ENCODE peak calls at places on chromosomes 2 and 18, in six cellular contexts. One of them, this sample, is unnamed.

GRCh38 chr2:1744151-1744445 is 217 bp downstream of the PXDN start:
- DNase-seq in fibroblast of pulmonary artery: no peak
- DNase-seq in left ventricle myocardium inferior: no peak
- DNase-seq in upper lobe of right lung: peak; percentile 67
- DNase-seq in AG04449: no peak
- DNase-seq in AG04450: no peak
- DNase-seq in this sample: no peak

GRCh38 chr2:88698498-88699233 is 7.2 kb downstream of the RPIA start:
- DNase-seq in fibroblast of pulmonary artery: no peak
- DNase-seq in left ventricle myocardium inferior: no peak
- DNase-seq in upper lobe of right lung: no peak
- DNase-seq in AG04449: no peak
- DNase-seq in AG04450: no peak
- DNase-seq in this sample: no peak

GRCh38 chr2:198615972-198616371 is 811.6 kb downstream of the PLCL1 start:
- DNase-seq in fibroblast of pulmonary artery: peak; percentile 0
- DNase-seq in left ventricle myocardium inferior: no peak
- DNase-seq in upper lobe of right lung: no peak
- DNase-seq in AG04449: no peak
- DNase-seq in AG04450: no peak
- DNase-seq in this sample: peak; percentile 6

GRCh38 chr2:170243118-170243837 is 65.3 kb downstream of the MYO3B start:
- DNase-seq in fibroblast of pulmonary artery: no peak
- DNase-seq in left ventricle myocardium inferior: no peak
- DNase-seq in upper lobe of right lung: no peak
- DNase-seq in AG04449: no peak
- DNase-seq in AG04450: no peak
- DNase-seq in this sample: no peak

GRCh38 chr2:192559541-192560126 is 364.9 kb upstream of the TMEFF2 start:
- DNase-seq in fibroblast of pulmonary artery: no peak
- DNase-seq in left ventricle myocardium inferior: no peak
- DNase-seq in upper lobe of right lung: no peak
- DNase-seq in AG04449: no peak
- DNase-seq in AG04450: no peak
- DNase-seq in this sample: no peak

GRCh38 chr2:203682688-203683130 is 23.7 kb upstream of the CD28 start:
- DNase-seq in fibroblast of pulmonary artery: peak; percentile 99
- DNase-seq in left ventricle myocardium inferior: no peak
- DNase-seq in upper lobe of right lung: no peak
- DNase-seq in AG04449: no peak
- DNase-seq in AG04450: no peak
- DNase-seq in this sample: peak; percentile 52

GRCh38 chr2:151981886-151982285 is 117.0 kb downstream of the CACNB4 start:
- DNase-seq in fibroblast of pulmonary artery: no peak
- DNase-seq in left ventricle myocardium inferior: no peak
- DNase-seq in upper lobe of right lung: no peak
- DNase-seq in AG04449: no peak
- DNase-seq in AG04450: no peak
- DNase-seq in this sample: no peak

GRCh38 chr18:79534356-79534755 is 138.6 kb downstream of the NFATC1 start:
- DNase-seq in fibroblast of pulmonary artery: no peak
- DNase-seq in left ventricle myocardium inferior: no peak
- DNase-seq in upper lobe of right lung: peak; percentile 48
- DNase-seq in AG04449: no peak
- DNase-seq in AG04450: no peak
- DNase-seq in this sample: no peak

GRCh38 chr2:232903989-232904388 is 33.9 kb downstream of the SNORC start:
- DNase-seq in fibroblast of pulmonary artery: no peak
- DNase-seq in left ventricle myocardium inferior: no peak
- DNase-seq in upper lobe of right lung: no peak
- DNase-seq in AG04449: no peak
- DNase-seq in AG04450: no peak
- DNase-seq in this sample: no peak

GRCh38 chr18:59402432-59403090 is 43.5 kb upstream of the LMAN1 start:
- DNase-seq in fibroblast of pulmonary artery: peak; percentile 78
- DNase-seq in left ventricle myocardium inferior: peak; percentile 58
- DNase-seq in upper lobe of right lung: peak; percentile 77
- DNase-seq in AG04449: peak; percentile 17
- DNase-seq in AG04450: peak; percentile 29
- DNase-seq in this sample: peak; percentile 80

GRCh38 chr2:159381574-159381973 is 95.1 kb upstream of the WDSUB1 start:
- DNase-seq in fibroblast of pulmonary artery: no peak
- DNase-seq in left ventricle myocardium inferior: no peak
- DNase-seq in upper lobe of right lung: no peak
- DNase-seq in AG04449: no peak
- DNase-seq in AG04450: no peak
- DNase-seq in this sample: peak; percentile 29

GRCh38 chr18:23824235-23824634 is 135.0 kb downstream of the LAMA3 start:
- DNase-seq in fibroblast of pulmonary artery: peak; percentile 13
- DNase-seq in left ventricle myocardium inferior: no peak
- DNase-seq in upper lobe of right lung: no peak
- DNase-seq in AG04449: no peak
- DNase-seq in AG04450: no peak
- DNase-seq in this sample: peak; percentile 27

GRCh38 chr2:120210234-120210781 is 12.9 kb downstream of the TMEM185B start:
- DNase-seq in fibroblast of pulmonary artery: no peak
- DNase-seq in left ventricle myocardium inferior: no peak
- DNase-seq in upper lobe of right lung: no peak
- DNase-seq in AG04449: no peak
- DNase-seq in AG04450: no peak
- DNase-seq in this sample: no peak

GRCh38 chr2:131092409-131093065 is 723 bp downstream of the FAM168B start:
- DNase-seq in fibroblast of pulmonary artery: no peak
- DNase-seq in left ventricle myocardium inferior: no peak
- DNase-seq in upper lobe of right lung: no peak
- DNase-seq in AG04449: no peak
- DNase-seq in AG04450: no peak
- DNase-seq in this sample: no peak

GRCh38 chr2:147076634-147077033 is 768.2 kb upstream of the ACVR2A start:
- DNase-seq in fibroblast of pulmonary artery: peak; percentile 47
- DNase-seq in left ventricle myocardium inferior: no peak
- DNase-seq in upper lobe of right lung: no peak
- DNase-seq in AG04449: no peak
- DNase-seq in AG04450: no peak
- DNase-seq in this sample: peak; percentile 49

GRCh38 chr2:86764661-86765307 is 25.9 kb downstream of the CD8A start:
- DNase-seq in fibroblast of pulmonary artery: peak; percentile 65
- DNase-seq in left ventricle myocardium inferior: no peak
- DNase-seq in upper lobe of right lung: no peak
- DNase-seq in AG04449: no peak
- DNase-seq in AG04450: peak; percentile 15
- DNase-seq in this sample: peak; percentile 75

GRCh38 chr2:207041279-207041678 is 102.0 kb downstream of the CPO start:
- DNase-seq in fibroblast of pulmonary artery: no peak
- DNase-seq in left ventricle myocardium inferior: no peak
- DNase-seq in upper lobe of right lung: no peak
- DNase-seq in AG04449: no peak
- DNase-seq in AG04450: no peak
- DNase-seq in this sample: peak; percentile 65

GRCh38 chr18:56532176-56532840 is 106.1 kb downstream of the TXNL1 start:
- DNase-seq in fibroblast of pulmonary artery: no peak
- DNase-seq in left ventricle myocardium inferior: no peak
- DNase-seq in upper lobe of right lung: no peak
- DNase-seq in AG04449: peak; percentile 5
- DNase-seq in AG04450: no peak
- DNase-seq in this sample: no peak

GRCh38 chr2:27408601-27409320 is 630 bp downstream of the PPM1G start:
- DNase-seq in fibroblast of pulmonary artery: no peak
- DNase-seq in left ventricle myocardium inferior: peak; percentile 22
- DNase-seq in upper lobe of right lung: no peak
- DNase-seq in AG04449: no peak
- DNase-seq in AG04450: no peak
- DNase-seq in this sample: no peak

GRCh38 chr2:198518935-198519334 is 714.5 kb downstream of the PLCL1 start:
- DNase-seq in fibroblast of pulmonary artery: no peak
- DNase-seq in left ventricle myocardium inferior: no peak
- DNase-seq in upper lobe of right lung: no peak
- DNase-seq in AG04449: no peak
- DNase-seq in AG04450: no peak
- DNase-seq in this sample: no peak

GRCh38 chr18:46794607-46795006 is 37.8 kb upstream of the ST8SIA5 start:
- DNase-seq in fibroblast of pulmonary artery: no peak
- DNase-seq in left ventricle myocardium inferior: no peak
- DNase-seq in upper lobe of right lung: no peak
- DNase-seq in AG04449: no peak
- DNase-seq in AG04450: no peak
- DNase-seq in this sample: no peak

GRCh38 chr18:46787674-46788073 is 30.8 kb upstream of the ST8SIA5 start:
- DNase-seq in fibroblast of pulmonary artery: no peak
- DNase-seq in left ventricle myocardium inferior: no peak
- DNase-seq in upper lobe of right lung: no peak
- DNase-seq in AG04449: no peak
- DNase-seq in AG04450: no peak
- DNase-seq in this sample: no peak

DNA sequence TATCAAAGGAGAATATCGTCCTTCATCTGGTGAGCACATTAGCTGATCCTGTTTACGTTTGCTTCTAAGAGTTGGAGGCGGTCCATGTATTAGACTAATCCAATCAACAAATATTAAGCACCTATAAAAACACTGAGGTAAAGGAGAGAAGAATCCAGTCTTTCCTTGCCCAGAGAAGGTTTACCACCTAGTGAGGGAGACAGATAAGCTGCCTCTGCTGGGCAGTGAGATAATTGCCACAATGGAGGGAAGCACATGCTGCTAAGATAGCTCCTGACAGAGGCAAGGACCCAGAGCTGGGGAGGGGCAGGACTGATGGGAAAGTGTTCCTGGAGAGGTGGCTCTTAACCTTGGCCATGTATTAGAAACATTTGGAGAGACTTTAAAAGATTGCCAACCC is 36.7 kb upstream of the ST8SIA5 start:
- DNase-seq in fibroblast of pulmonary artery: no peak
- DNase-seq in left ventricle myocardium inferior: no peak
- DNase-seq in upper lobe of right lung: no peak
- DNase-seq in AG04449: no peak
- DNase-seq in AG04450: no peak
- DNase-seq in this sample: peak; percentile 15
- TF ChIP-seq CTCF in fibroblast of pulmonary artery: peak; percentile 5
- TF ChIP-seq CTCF in left ventricle myocardium inferior: peak; percentile 17
- TF ChIP-seq CTCF in upper lobe of right lung: no peak
- TF ChIP-seq CTCF in AG04449: no peak
- TF ChIP-seq CTCF in AG04450: peak; percentile 6
- TF ChIP-seq CTCF in this sample: peak; percentile 30

GRCh38 chr2:217880490-217880889 is 122.3 kb downstream of the TNS1 start:
- DNase-seq in fibroblast of pulmonary artery: no peak
- DNase-seq in left ventricle myocardium inferior: no peak
- DNase-seq in upper lobe of right lung: no peak
- DNase-seq in AG04449: no peak
- DNase-seq in AG04450: no peak
- DNase-seq in this sample: peak; percentile 39

GRCh38 chr2:217877866-217878265 is 124.9 kb downstream of the TNS1 start:
- DNase-seq in fibroblast of pulmonary artery: no peak
- DNase-seq in left ventricle myocardium inferior: no peak
- DNase-seq in upper lobe of right lung: no peak
- DNase-seq in AG04449: no peak
- DNase-seq in AG04450: no peak
- DNase-seq in this sample: no peak

GRCh38 chr2:217880891-217881290 is 121.9 kb downstream of the TNS1 start:
- DNase-seq in fibroblast of pulmonary artery: no peak
- DNase-seq in left ventricle myocardium inferior: no peak
- DNase-seq in upper lobe of right lung: no peak
- DNase-seq in AG04449: no peak
- DNase-seq in AG04450: no peak
- DNase-seq in this sample: peak; percentile 45

GRCh38 chr2:217876253-217876570 is 126.6 kb downstream of the TNS1 start:
- DNase-seq in fibroblast of pulmonary artery: no peak
- DNase-seq in left ventricle myocardium inferior: no peak
- DNase-seq in upper lobe of right lung: no peak
- DNase-seq in AG04449: no peak
- DNase-seq in AG04450: no peak
- DNase-seq in this sample: no peak

DNA sequence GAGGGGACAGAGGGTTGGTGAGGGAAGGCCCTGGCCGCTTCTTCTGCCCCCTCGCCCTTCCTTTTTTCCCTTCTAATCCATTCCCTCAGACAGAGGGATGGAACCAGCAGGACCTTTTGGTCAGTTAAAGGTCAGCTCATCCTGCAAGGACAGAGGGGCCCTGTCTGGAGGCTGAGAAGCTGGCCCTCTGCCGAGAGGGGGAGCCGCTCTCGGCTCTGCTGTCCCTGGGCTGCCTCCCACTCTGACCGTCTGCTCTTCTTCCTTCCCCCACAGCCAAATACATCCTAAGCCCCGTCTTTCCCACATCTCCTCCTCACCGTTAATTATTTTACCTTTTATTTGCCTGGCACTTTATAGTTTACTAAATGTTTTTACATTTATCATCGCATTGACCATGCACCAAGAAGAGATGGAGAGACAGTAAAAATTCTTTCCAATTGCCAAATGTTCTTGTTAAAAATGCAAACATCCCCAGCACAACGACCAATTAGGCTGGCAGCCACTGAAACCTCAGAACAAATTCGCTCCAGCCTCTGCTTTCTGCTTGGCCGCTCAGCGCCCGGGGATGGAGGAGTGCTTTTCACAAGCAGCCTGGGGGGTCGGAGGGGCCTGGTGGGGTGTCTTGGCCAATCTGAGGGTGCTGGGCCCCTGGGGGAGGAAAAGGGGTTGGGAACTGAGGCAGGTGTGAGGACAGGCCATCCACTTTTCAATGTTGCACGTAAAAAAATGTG is 123.8 kb downstream of the TNS1 start:
- DNase-seq in fibroblast of pulmonary artery: no peak
- DNase-seq in left ventricle myocardium inferior: no peak
- DNase-seq in upper lobe of right lung: no peak
- DNase-seq in AG04449: no peak
- DNase-seq in AG04450: no peak
- DNase-seq in this sample: no peak
- H3K4me3 ChIP-seq in fibroblast of pulmonary artery: no peak overlapping the region
- H3K4me3 ChIP-seq in left ventricle myocardium inferior: no peak overlapping the region
- H3K4me3 ChIP-seq in upper lobe of right lung: no peak overlapping the region
- H3K4me3 ChIP-seq in AG04449: no peak overlapping the region
- H3K4me3 ChIP-seq in AG04450: no peak overlapping the region
- H3K4me3 ChIP-seq in this sample: no peak overlapping the region

DNA sequence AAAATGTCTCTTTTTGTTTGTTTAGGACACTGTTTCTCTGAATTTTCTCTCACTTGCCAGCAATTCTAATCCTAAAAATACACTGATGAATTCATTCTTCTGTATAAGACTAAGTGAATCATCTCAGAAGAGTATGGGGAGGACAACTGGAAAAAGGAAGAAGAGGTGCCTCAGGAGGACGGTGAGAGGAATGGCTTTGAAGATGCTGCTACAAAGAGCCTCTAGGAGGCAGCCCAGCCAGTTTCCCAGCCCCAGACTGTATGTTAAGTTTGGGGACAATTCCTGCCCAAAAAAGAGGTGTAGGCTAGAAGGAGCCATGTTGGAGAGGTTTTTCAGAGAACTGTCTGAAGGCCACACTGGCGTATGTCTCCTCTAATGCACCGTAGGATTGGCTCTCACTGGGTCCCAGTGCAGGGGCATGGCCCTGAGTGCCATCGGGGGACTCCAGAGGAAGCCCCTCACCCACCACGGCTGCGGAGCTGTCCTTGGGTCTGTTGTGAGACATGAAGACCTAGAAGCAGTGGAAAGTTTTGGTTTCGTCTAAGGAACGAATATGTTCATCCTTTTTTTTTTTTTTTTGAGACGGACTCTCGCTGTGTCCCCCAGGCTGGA is 3.1 kb upstream of the SDC1 start:
- DNase-seq in fibroblast of pulmonary artery: no peak
- DNase-seq in left ventricle myocardium inferior: no peak
- DNase-seq in upper lobe of right lung: peak; percentile 39
- DNase-seq in AG04449: no peak
- DNase-seq in AG04450: no peak
- DNase-seq in this sample: no peak
- TF ChIP-seq CTCF in fibroblast of pulmonary artery: no peak
- TF ChIP-seq CTCF in left ventricle myocardium inferior: no peak
- TF ChIP-seq CTCF in upper lobe of right lung: no peak
- TF ChIP-seq CTCF in AG04449: no peak
- TF ChIP-seq CTCF in AG04450: no peak
- TF ChIP-seq CTCF in this sample: peak; percentile 9

GRCh38 chr2:112648081-112648480 is 2.3 kb downstream of the SLC20A1 start:
- DNase-seq in fibroblast of pulmonary artery: no peak
- DNase-seq in left ventricle myocardium inferior: no peak
- DNase-seq in upper lobe of right lung: no peak
- DNase-seq in AG04449: no peak
- DNase-seq in AG04450: no peak
- DNase-seq in this sample: no peak
- H3K4me3 ChIP-seq in fibroblast of pulmonary artery: peak overlapping the region; percentile 82
- H3K4me3 ChIP-seq in left ventricle myocardium inferior: peak overlapping the region; percentile 90
- H3K4me3 ChIP-seq in upper lobe of right lung: peak overlapping the region; percentile 94
- H3K4me3 ChIP-seq in AG04449: peak overlapping the region; percentile 88
- H3K4me3 ChIP-seq in AG04450: peak overlapping the region; percentile 86
- H3K4me3 ChIP-seq in this sample: peak overlapping the region; percentile 80